ENCODE peak calls at places on chromosomes 16 and 17, in six cellular contexts. One of them, this sample, is unnamed.

GRCh38 chr17:28030386-28030785 is 12.1 kb upstream of the NLK start:
- DNase-seq in Jurkat, Clone E6-1: no peak
- DNase-seq in lower lobe of right lung: no peak
- DNase-seq in naive thymus-derived CD8-positive, alpha-beta T cell: no peak
- DNase-seq in mucosa of gallbladder: no peak
- DNase-seq in astrocyte of the cerebellum: no peak
- DNase-seq in this sample: no peak

GRCh38 chr17:2435181-2435741 is 34.4 kb upstream of the MNT start:
- DNase-seq in naive thymus-derived CD8-positive, alpha-beta T cell: no peak
- DNase-seq in astrocyte of the cerebellum: no peak
- DNase-seq in Jurkat, Clone E6-1: no peak
- DNase-seq in lower lobe of right lung: no peak
- DNase-seq in mucosa of gallbladder: no peak
- DNase-seq in this sample: no peak

GRCh38 chr17:11142231-11142630 is 98.8 kb upstream of the SHISA6 start:
- DNase-seq in naive thymus-derived CD8-positive, alpha-beta T cell: no peak
- DNase-seq in lower lobe of right lung: no peak
- DNase-seq in Jurkat, Clone E6-1: no peak
- DNase-seq in astrocyte of the cerebellum: no peak
- DNase-seq in mucosa of gallbladder: no peak
- DNase-seq in this sample: no peak

GRCh38 chr17:73697872-73698271 is 53.6 kb upstream of the SDK2 start:
- DNase-seq in naive thymus-derived CD8-positive, alpha-beta T cell: no peak
- DNase-seq in Jurkat, Clone E6-1: no peak
- DNase-seq in mucosa of gallbladder: peak; percentile 80
- DNase-seq in astrocyte of the cerebellum: no peak
- DNase-seq in lower lobe of right lung: no peak
- DNase-seq in this sample: no peak

GRCh38 chr17:82400830-82401229 is 17.3 kb upstream of the HEXD start:
- DNase-seq in Jurkat, Clone E6-1: peak; percentile 69
- DNase-seq in mucosa of gallbladder: peak; percentile 37
- DNase-seq in astrocyte of the cerebellum: no peak
- DNase-seq in lower lobe of right lung: peak; percentile 83
- DNase-seq in naive thymus-derived CD8-positive, alpha-beta T cell: peak; percentile 46
- DNase-seq in this sample: peak; percentile 79

GRCh38 chr17:9902116-9902515 is 3.0 kb downstream of the RCVRN start:
- DNase-seq in lower lobe of right lung: no peak
- DNase-seq in Jurkat, Clone E6-1: no peak
- DNase-seq in mucosa of gallbladder: no peak
- DNase-seq in astrocyte of the cerebellum: peak; percentile 42
- DNase-seq in naive thymus-derived CD8-positive, alpha-beta T cell: no peak
- DNase-seq in this sample: no peak

GRCh38 chr17:17971431-17972125 is 622 bp downstream of the TOM1L2 start:
- DNase-seq in astrocyte of the cerebellum: no peak
- DNase-seq in naive thymus-derived CD8-positive, alpha-beta T cell: no peak
- DNase-seq in lower lobe of right lung: peak; percentile 77
- DNase-seq in mucosa of gallbladder: no peak
- DNase-seq in Jurkat, Clone E6-1: no peak
- DNase-seq in this sample: peak; percentile 35

GRCh38 chr17:42586514-42587230 is 9.1 kb upstream of the PSMC3IP start:
- DNase-seq in naive thymus-derived CD8-positive, alpha-beta T cell: no peak
- DNase-seq in lower lobe of right lung: no peak
- DNase-seq in mucosa of gallbladder: no peak
- DNase-seq in astrocyte of the cerebellum: no peak
- DNase-seq in Jurkat, Clone E6-1: no peak
- DNase-seq in this sample: no peak

GRCh38 chr16:84379008-84379730 is 10.8 kb downstream of the ATP2C2 start:
- DNase-seq in astrocyte of the cerebellum: no peak
- DNase-seq in naive thymus-derived CD8-positive, alpha-beta T cell: no peak
- DNase-seq in Jurkat, Clone E6-1: no peak
- DNase-seq in mucosa of gallbladder: no peak
- DNase-seq in lower lobe of right lung: peak; percentile 71
- DNase-seq in this sample: no peak

GRCh38 chr16:1208239-1208830 is 16.7 kb downstream of the TPSG1 start:
- DNase-seq in astrocyte of the cerebellum: no peak
- DNase-seq in mucosa of gallbladder: no peak
- DNase-seq in Jurkat, Clone E6-1: peak; percentile 77
- DNase-seq in lower lobe of right lung: no peak
- DNase-seq in naive thymus-derived CD8-positive, alpha-beta T cell: peak; percentile 25
- DNase-seq in this sample: peak; percentile 45

GRCh38 chr17:66494023-66494803 is 191.8 kb downstream of the PRKCA start:
- DNase-seq in astrocyte of the cerebellum: no peak
- DNase-seq in Jurkat, Clone E6-1: peak; percentile 63
- DNase-seq in lower lobe of right lung: no peak
- DNase-seq in mucosa of gallbladder: no peak
- DNase-seq in naive thymus-derived CD8-positive, alpha-beta T cell: peak; percentile 9
- DNase-seq in this sample: no peak

GRCh38 chr17:74547264-74547663 is 1.3 kb upstream of the CD300C start:
- DNase-seq in astrocyte of the cerebellum: no peak
- DNase-seq in Jurkat, Clone E6-1: no peak
- DNase-seq in lower lobe of right lung: peak; percentile 27
- DNase-seq in naive thymus-derived CD8-positive, alpha-beta T cell: no peak
- DNase-seq in mucosa of gallbladder: no peak
- DNase-seq in this sample: no peak

GRCh38 chr17:63151981-63152523 is 186.0 kb downstream of the TANC2 start:
- DNase-seq in Jurkat, Clone E6-1: no peak
- DNase-seq in astrocyte of the cerebellum: no peak
- DNase-seq in naive thymus-derived CD8-positive, alpha-beta T cell: no peak
- DNase-seq in mucosa of gallbladder: no peak
- DNase-seq in lower lobe of right lung: no peak
- DNase-seq in this sample: no peak

GRCh38 chr16:66690106-66690847 is 6.3 kb downstream of the CMTM4 start:
- DNase-seq in naive thymus-derived CD8-positive, alpha-beta T cell: no peak
- DNase-seq in Jurkat, Clone E6-1: no peak
- DNase-seq in lower lobe of right lung: no peak
- DNase-seq in astrocyte of the cerebellum: no peak
- DNase-seq in mucosa of gallbladder: no peak
- DNase-seq in this sample: no peak

GRCh38 chr17:34312080-34312479 is 7.2 kb upstream of the CCL8 start:
- DNase-seq in astrocyte of the cerebellum: no peak
- DNase-seq in naive thymus-derived CD8-positive, alpha-beta T cell: no peak
- DNase-seq in mucosa of gallbladder: no peak
- DNase-seq in Jurkat, Clone E6-1: no peak
- DNase-seq in lower lobe of right lung: no peak
- DNase-seq in this sample: no peak

GRCh38 chr16:89484923-89485679 is 5.3 kb downstream of the ANKRD11 start:
- DNase-seq in naive thymus-derived CD8-positive, alpha-beta T cell: peak; percentile 49
- DNase-seq in Jurkat, Clone E6-1: no peak
- DNase-seq in mucosa of gallbladder: no peak
- DNase-seq in lower lobe of right lung: no peak
- DNase-seq in astrocyte of the cerebellum: no peak
- DNase-seq in this sample: peak; percentile 47

GRCh38 chr16:51048544-51048943 is 102.5 kb downstream of the SALL1 start:
- DNase-seq in lower lobe of right lung: no peak
- DNase-seq in Jurkat, Clone E6-1: no peak
- DNase-seq in mucosa of gallbladder: no peak
- DNase-seq in naive thymus-derived CD8-positive, alpha-beta T cell: no peak
- DNase-seq in astrocyte of the cerebellum: no peak
- DNase-seq in this sample: no peak

GRCh38 chr16:12618515-12618914 is 185.2 kb downstream of the CPPED1 start:
- DNase-seq in Jurkat, Clone E6-1: no peak
- DNase-seq in lower lobe of right lung: no peak
- DNase-seq in naive thymus-derived CD8-positive, alpha-beta T cell: no peak
- DNase-seq in mucosa of gallbladder: no peak
- DNase-seq in astrocyte of the cerebellum: no peak
- DNase-seq in this sample: no peak

GRCh38 chr17:41777157-41777578 is 9.3 kb downstream of the JUP start:
- DNase-seq in naive thymus-derived CD8-positive, alpha-beta T cell: no peak
- DNase-seq in mucosa of gallbladder: peak; percentile 37
- DNase-seq in astrocyte of the cerebellum: no peak
- DNase-seq in lower lobe of right lung: no peak
- DNase-seq in Jurkat, Clone E6-1: no peak
- DNase-seq in this sample: no peak

GRCh38 chr17:73286863-73287296 is 24.9 kb downstream of the CDC42EP4 start:
- DNase-seq in astrocyte of the cerebellum: peak; percentile 86
- DNase-seq in Jurkat, Clone E6-1: no peak
- DNase-seq in mucosa of gallbladder: peak; percentile 54
- DNase-seq in naive thymus-derived CD8-positive, alpha-beta T cell: no peak
- DNase-seq in lower lobe of right lung: no peak
- DNase-seq in this sample: no peak

GRCh38 chr17:9291912-9292562 is 270.7 kb downstream of the NTN1 start:
- DNase-seq in mucosa of gallbladder: no peak
- DNase-seq in Jurkat, Clone E6-1: peak; percentile 11
- DNase-seq in astrocyte of the cerebellum: peak; percentile 2
- DNase-seq in lower lobe of right lung: no peak
- DNase-seq in naive thymus-derived CD8-positive, alpha-beta T cell: peak; percentile 16
- DNase-seq in this sample: peak; percentile 54

GRCh38 chr17:7716901-7717755 is at the start of gene DNAH2:
- DNase-seq in Jurkat, Clone E6-1: no peak
- DNase-seq in naive thymus-derived CD8-positive, alpha-beta T cell: peak; percentile 27
- DNase-seq in lower lobe of right lung: peak; percentile 77
- DNase-seq in astrocyte of the cerebellum: peak; percentile 85
- DNase-seq in mucosa of gallbladder: peak; percentile 67
- DNase-seq in this sample: peak; percentile 76

GRCh38 chr16:896261-897199 is 74.3 kb downstream of the LMF1 start:
- DNase-seq in Jurkat, Clone E6-1: no peak
- DNase-seq in mucosa of gallbladder: no peak
- DNase-seq in lower lobe of right lung: no peak
- DNase-seq in naive thymus-derived CD8-positive, alpha-beta T cell: no peak
- DNase-seq in astrocyte of the cerebellum: no peak
- DNase-seq in this sample: no peak

GRCh38 chr16:49281843-49282642 is 405 bp upstream of the CBLN1 start:
- DNase-seq in lower lobe of right lung: peak; percentile 89
- DNase-seq in Jurkat, Clone E6-1: no peak
- DNase-seq in mucosa of gallbladder: peak; percentile 88
- DNase-seq in naive thymus-derived CD8-positive, alpha-beta T cell: no peak
- DNase-seq in astrocyte of the cerebellum: no peak
- DNase-seq in this sample: peak; percentile 61

GRCh38 chr16:17173134-17173729 is 297.5 kb downstream of the XYLT1 start:
- DNase-seq in astrocyte of the cerebellum: peak; percentile 13
- DNase-seq in naive thymus-derived CD8-positive, alpha-beta T cell: peak; percentile 4
- DNase-seq in mucosa of gallbladder: peak; percentile 42
- DNase-seq in Jurkat, Clone E6-1: peak; percentile 27
- DNase-seq in lower lobe of right lung: peak; percentile 75
- DNase-seq in this sample: peak; percentile 58

GRCh38 chr17:74340470-74341023 is 14.5 kb downstream of the KIF19 start:
- DNase-seq in astrocyte of the cerebellum: no peak
- DNase-seq in naive thymus-derived CD8-positive, alpha-beta T cell: no peak
- DNase-seq in Jurkat, Clone E6-1: no peak
- DNase-seq in mucosa of gallbladder: no peak
- DNase-seq in lower lobe of right lung: no peak
- DNase-seq in this sample: no peak

GRCh38 chr16:71360378-71360777 is 1.9 kb downstream of the CALB2 start:
- DNase-seq in naive thymus-derived CD8-positive, alpha-beta T cell: no peak
- DNase-seq in mucosa of gallbladder: peak; percentile 32
- DNase-seq in Jurkat, Clone E6-1: no peak
- DNase-seq in lower lobe of right lung: no peak
- DNase-seq in astrocyte of the cerebellum: peak; percentile 69
- DNase-seq in this sample: no peak

GRCh38 chr17:2797226-2797625 is 988 bp downstream of the RAP1GAP2 start:
- DNase-seq in mucosa of gallbladder: no peak
- DNase-seq in naive thymus-derived CD8-positive, alpha-beta T cell: no peak
- DNase-seq in lower lobe of right lung: no peak
- DNase-seq in Jurkat, Clone E6-1: no peak
- DNase-seq in astrocyte of the cerebellum: no peak
- DNase-seq in this sample: no peak

GRCh38 chr16:8675183-8676159 is 1.1 kb downstream of the ABAT start:
- DNase-seq in mucosa of gallbladder: no peak
- DNase-seq in astrocyte of the cerebellum: no peak
- DNase-seq in lower lobe of right lung: no peak
- DNase-seq in Jurkat, Clone E6-1: no peak
- DNase-seq in naive thymus-derived CD8-positive, alpha-beta T cell: no peak
- DNase-seq in this sample: peak; percentile 44

GRCh38 chr16:56204836-56205235 is 13.5 kb downstream of the GNAO1 start:
- DNase-seq in lower lobe of right lung: no peak
- DNase-seq in naive thymus-derived CD8-positive, alpha-beta T cell: no peak
- DNase-seq in Jurkat, Clone E6-1: no peak
- DNase-seq in mucosa of gallbladder: no peak
- DNase-seq in astrocyte of the cerebellum: no peak
- DNase-seq in this sample: no peak

GRCh38 chr16:89422905-89423630 is 67.3 kb downstream of the ANKRD11 start:
- DNase-seq in naive thymus-derived CD8-positive, alpha-beta T cell: peak; percentile 29
- DNase-seq in lower lobe of right lung: no peak
- DNase-seq in Jurkat, Clone E6-1: peak; percentile 49
- DNase-seq in mucosa of gallbladder: no peak
- DNase-seq in astrocyte of the cerebellum: peak; percentile 55
- DNase-seq in this sample: peak; percentile 74

GRCh38 chr17:38605230-38605851 is 411 bp downstream of the SRCIN1 start:
- DNase-seq in astrocyte of the cerebellum: no peak
- DNase-seq in naive thymus-derived CD8-positive, alpha-beta T cell: no peak
- DNase-seq in Jurkat, Clone E6-1: no peak
- DNase-seq in lower lobe of right lung: no peak
- DNase-seq in mucosa of gallbladder: no peak
- DNase-seq in this sample: no peak

GRCh38 chr16:12231666-12232065 is 255.1 kb downstream of the SNX29 start:
- DNase-seq in mucosa of gallbladder: no peak
- DNase-seq in astrocyte of the cerebellum: peak; percentile 44
- DNase-seq in Jurkat, Clone E6-1: no peak
- DNase-seq in lower lobe of right lung: no peak
- DNase-seq in naive thymus-derived CD8-positive, alpha-beta T cell: no peak
- DNase-seq in this sample: no peak

GRCh38 chr16:5042574-5043171 is 8.9 kb upstream of the NAGPA start:
- DNase-seq in naive thymus-derived CD8-positive, alpha-beta T cell: no peak
- DNase-seq in mucosa of gallbladder: no peak
- DNase-seq in astrocyte of the cerebellum: no peak
- DNase-seq in lower lobe of right lung: no peak
- DNase-seq in Jurkat, Clone E6-1: no peak
- DNase-seq in this sample: no peak

GRCh38 chr16:49788936-49789335 is 67.0 kb downstream of the ZNF423 start:
- DNase-seq in naive thymus-derived CD8-positive, alpha-beta T cell: no peak
- DNase-seq in lower lobe of right lung: no peak
- DNase-seq in astrocyte of the cerebellum: no peak
- DNase-seq in Jurkat, Clone E6-1: no peak
- DNase-seq in mucosa of gallbladder: no peak
- DNase-seq in this sample: no peak

GRCh38 chr16:9049241-9049640 is 42.2 kb upstream of the HAPSTR1 start:
- DNase-seq in lower lobe of right lung: no peak
- DNase-seq in mucosa of gallbladder: no peak
- DNase-seq in Jurkat, Clone E6-1: no peak
- DNase-seq in astrocyte of the cerebellum: no peak
- DNase-seq in naive thymus-derived CD8-positive, alpha-beta T cell: no peak
- DNase-seq in this sample: no peak

GRCh38 chr16:27326738-27327585 is 13.2 kb downstream of the IL4R start:
- DNase-seq in mucosa of gallbladder: peak; percentile 80
- DNase-seq in lower lobe of right lung: peak; percentile 88
- DNase-seq in naive thymus-derived CD8-positive, alpha-beta T cell: peak; percentile 38
- DNase-seq in astrocyte of the cerebellum: peak; percentile 93
- DNase-seq in Jurkat, Clone E6-1: peak; percentile 20
- DNase-seq in this sample: peak; percentile 62

GRCh38 chr16:57643166-57643813 is 14.9 kb downstream of the ADGRG1 start:
- DNase-seq in astrocyte of the cerebellum: peak; percentile 42
- DNase-seq in Jurkat, Clone E6-1: no peak
- DNase-seq in lower lobe of right lung: no peak
- DNase-seq in naive thymus-derived CD8-positive, alpha-beta T cell: no peak
- DNase-seq in mucosa of gallbladder: no peak
- DNase-seq in this sample: no peak

GRCh38 chr16:5938607-5939006 is 841.0 kb upstream of the EEF2KMT start:
- DNase-seq in naive thymus-derived CD8-positive, alpha-beta T cell: no peak
- DNase-seq in mucosa of gallbladder: no peak
- DNase-seq in lower lobe of right lung: no peak
- DNase-seq in astrocyte of the cerebellum: no peak
- DNase-seq in Jurkat, Clone E6-1: no peak
- DNase-seq in this sample: no peak

GRCh38 chr16:84603115-84603816 is 14.6 kb downstream of the COTL1 start:
- DNase-seq in Jurkat, Clone E6-1: no peak
- DNase-seq in lower lobe of right lung: peak; percentile 85
- DNase-seq in naive thymus-derived CD8-positive, alpha-beta T cell: no peak
- DNase-seq in astrocyte of the cerebellum: peak; percentile 95
- DNase-seq in mucosa of gallbladder: peak; percentile 69
- DNase-seq in this sample: no peak